ENCODE peak calls at places on chromosomes 5 and 9, in six cellular contexts. R is hepatocyte; F is stimulated activated CD8-positive, alpha-beta memory T cell treated with anti-CD3 and anti-CD28 coated beads, Interleukin-4, amount 100 ng/mL, for 24 hours; D is activated CD8-positive, alpha-beta memory T cell treated with anti-CD3 and anti-CD28 coated beads for 1 hour; C is activated T-cell treated with anti-CD3 and anti-CD28 coated beads for 4 hours; G is activated T-helper 1 cell treated with anti-CD3 and anti-CD28 coated beads, Interleukin-2, amount 50 U/mL, for 16 hours. H is an unnamed sample.

GRCh38 chr5:71891856-71892255 is 172.8 kb downstream of the CARTPT start:
- DNase-seq in R (peak; percentile 64), F (no peak), D (no peak), C (no peak), G (no peak), H (no peak)

GRCh38 chr9:84310903-84311302 is 29.7 kb downstream of the SLC28A3 start:
- DNase-seq in R (no peak), F (no peak), D (no peak), C (no peak), G (no peak), H (no peak)

GRCh38 chr5:149563461-149563860 is 12.2 kb upstream of the CSNK1A1 start:
- DNase-seq in R (no peak), F (no peak), D (no peak), C (no peak), G (no peak), H (no peak)

GRCh38 chr5:13034048-13034447 is 910.4 kb downstream of the DNAH5 start:
- DNase-seq in R (no peak), F (no peak), D (no peak), C (no peak), G (no peak), H (no peak)

GRCh38 chr5:74538206-74538661 is 102.3 kb downstream of the ENC1 start:
- DNase-seq in R (peak; percentile 55), F (no peak), D (no peak), C (no peak), G (no peak), H (peak; percentile 89)

GRCh38 chr5:94615843-94616242 is 2.6 kb downstream of the KIAA0825 start:
- DNase-seq in R (no peak), F (no peak), D (no peak), C (no peak), G (no peak), H (no peak)

GRCh38 chr9:133786371-133786753 is 48.2 kb upstream of the SARDH start:
- DNase-seq in R (no peak), F (no peak), D (no peak), C (no peak), G (no peak), H (no peak)

GRCh38 chr9:7520396-7520795 is 279.2 kb downstream of the DMAC1 start:
- DNase-seq in R (no peak), F (no peak), D (no peak), C (no peak), G (no peak), H (no peak)

GRCh38 chr9:117224676-117225075 is 190.2 kb downstream of the ASTN2 start:
- DNase-seq in R (no peak), F (no peak), D (no peak), C (no peak), G (no peak), H (no peak)